ENCODE peak calls at places on chromosomes 11 and 22, in nine cellular contexts. One of them, this sample, is unnamed.

GRCh38 chr11:103594283-103594682 is 442.2 kb upstream of the DDI1 start:
- DNase-seq in fibroblast of pulmonary artery: no peak
- DNase-seq in psoas muscle: no peak
- DNase-seq in brain microvascular endothelial cell: no peak
- DNase-seq in progenitor cell of endocrine pancreas: no peak
- DNase-seq in heart right ventricle: no peak
- DNase-seq in GM23338: no peak
- DNase-seq in uterus: no peak
- DNase-seq in OCI-LY7: no peak
- DNase-seq in this sample: no peak

GRCh38 chr11:86955674-86956522 is 703 bp upstream of the FZD4 start:
- DNase-seq in uterus: peak; percentile 87
- DNase-seq in OCI-LY7: peak; percentile 21
- DNase-seq in psoas muscle: peak; percentile 89
- DNase-seq in heart right ventricle: peak; percentile 89
- DNase-seq in progenitor cell of endocrine pancreas: peak; percentile 81
- DNase-seq in brain microvascular endothelial cell: peak; percentile 60
- DNase-seq in fibroblast of pulmonary artery: peak; percentile 84
- DNase-seq in GM23338: peak; percentile 89
- DNase-seq in this sample: peak; percentile 93

GRCh38 chr11:46381046-46381835 is at the start of gene MDK:
- DNase-seq in uterus: no peak
- DNase-seq in OCI-LY7: no peak
- DNase-seq in progenitor cell of endocrine pancreas: peak; percentile 65
- DNase-seq in fibroblast of pulmonary artery: no peak
- DNase-seq in GM23338: peak; percentile 85
- DNase-seq in heart right ventricle: peak; percentile 32
- DNase-seq in brain microvascular endothelial cell: no peak
- DNase-seq in psoas muscle: no peak
- DNase-seq in this sample: peak; percentile 91

GRCh38 chr11:69000831-69001245 is 12.2 kb downstream of the MRGPRF start:
- DNase-seq in psoas muscle: no peak
- DNase-seq in heart right ventricle: no peak
- DNase-seq in GM23338: peak; percentile 37
- DNase-seq in OCI-LY7: no peak
- DNase-seq in fibroblast of pulmonary artery: peak; percentile 85
- DNase-seq in uterus: peak; percentile 87
- DNase-seq in brain microvascular endothelial cell: peak; percentile 50
- DNase-seq in progenitor cell of endocrine pancreas: peak; percentile 5
- DNase-seq in this sample: no peak

GRCh38 chr11:64809781-64810241 is 540 bp downstream of the MEN1 start:
- DNase-seq in psoas muscle: no peak
- DNase-seq in heart right ventricle: no peak
- DNase-seq in GM23338: peak; percentile 81
- DNase-seq in progenitor cell of endocrine pancreas: peak; percentile 33
- DNase-seq in brain microvascular endothelial cell: no peak
- DNase-seq in fibroblast of pulmonary artery: peak; percentile 3
- DNase-seq in OCI-LY7: peak; percentile 34
- DNase-seq in uterus: no peak
- DNase-seq in this sample: peak; percentile 71

GRCh38 chr22:43537019-43537585 is 125.3 kb downstream of the MPPED1 start:
- DNase-seq in fibroblast of pulmonary artery: no peak
- DNase-seq in progenitor cell of endocrine pancreas: no peak
- DNase-seq in heart right ventricle: no peak
- DNase-seq in psoas muscle: no peak
- DNase-seq in brain microvascular endothelial cell: no peak
- DNase-seq in uterus: no peak
- DNase-seq in OCI-LY7: peak; percentile 13
- DNase-seq in GM23338: no peak
- DNase-seq in this sample: no peak

GRCh38 chr11:203056-203944 is 3.9 kb downstream of the BET1L start:
- DNase-seq in brain microvascular endothelial cell: no peak
- DNase-seq in heart right ventricle: no peak
- DNase-seq in fibroblast of pulmonary artery: no peak
- DNase-seq in uterus: peak; percentile 9
- DNase-seq in progenitor cell of endocrine pancreas: no peak
- DNase-seq in GM23338: no peak
- DNase-seq in OCI-LY7: no peak
- DNase-seq in psoas muscle: no peak
- DNase-seq in this sample: no peak

GRCh38 chr11:124865902-124866851 is 945 bp downstream of the ROBO3 start:
- DNase-seq in heart right ventricle: peak; percentile 54
- DNase-seq in OCI-LY7: no peak
- DNase-seq in fibroblast of pulmonary artery: peak; percentile 35
- DNase-seq in brain microvascular endothelial cell: no peak
- DNase-seq in psoas muscle: peak; percentile 44
- DNase-seq in GM23338: peak; percentile 69
- DNase-seq in progenitor cell of endocrine pancreas: peak; percentile 61
- DNase-seq in uterus: no peak
- DNase-seq in this sample: peak; percentile 83

GRCh38 chr11:64996710-64997380 is at the start of gene BATF2:
- DNase-seq in brain microvascular endothelial cell: peak; percentile 57
- DNase-seq in uterus: peak; percentile 51
- DNase-seq in psoas muscle: peak; percentile 75
- DNase-seq in heart right ventricle: peak; percentile 70
- DNase-seq in GM23338: peak; percentile 94
- DNase-seq in OCI-LY7: peak; percentile 62
- DNase-seq in fibroblast of pulmonary artery: peak; percentile 82
- DNase-seq in progenitor cell of endocrine pancreas: no peak
- DNase-seq in this sample: peak; percentile 86

GRCh38 chr22:44733426-44734106 is 18.8 kb upstream of the ARHGAP8 start:
- DNase-seq in GM23338: no peak
- DNase-seq in OCI-LY7: no peak
- DNase-seq in uterus: no peak
- DNase-seq in fibroblast of pulmonary artery: no peak
- DNase-seq in progenitor cell of endocrine pancreas: no peak
- DNase-seq in brain microvascular endothelial cell: no peak
- DNase-seq in psoas muscle: no peak
- DNase-seq in heart right ventricle: no peak
- DNase-seq in this sample: no peak

GRCh38 chr11:108938604-108939003 is 273.7 kb downstream of the DDX10 start:
- DNase-seq in heart right ventricle: no peak
- DNase-seq in progenitor cell of endocrine pancreas: no peak
- DNase-seq in brain microvascular endothelial cell: no peak
- DNase-seq in psoas muscle: no peak
- DNase-seq in GM23338: no peak
- DNase-seq in fibroblast of pulmonary artery: no peak
- DNase-seq in uterus: no peak
- DNase-seq in OCI-LY7: no peak
- DNase-seq in this sample: no peak

GRCh38 chr22:46033256-46034200 is 56.6 kb upstream of the WNT7B start:
- DNase-seq in GM23338: no peak
- DNase-seq in uterus: peak; percentile 13
- DNase-seq in progenitor cell of endocrine pancreas: no peak
- DNase-seq in fibroblast of pulmonary artery: no peak
- DNase-seq in OCI-LY7: no peak
- DNase-seq in psoas muscle: no peak
- DNase-seq in heart right ventricle: no peak
- DNase-seq in brain microvascular endothelial cell: no peak
- DNase-seq in this sample: no peak

GRCh38 chr11:12289667-12290476 is 87.5 kb upstream of the PARVA start:
- DNase-seq in heart right ventricle: no peak
- DNase-seq in fibroblast of pulmonary artery: no peak
- DNase-seq in GM23338: no peak
- DNase-seq in brain microvascular endothelial cell: no peak
- DNase-seq in psoas muscle: no peak
- DNase-seq in uterus: no peak
- DNase-seq in progenitor cell of endocrine pancreas: no peak
- DNase-seq in OCI-LY7: no peak
- DNase-seq in this sample: no peak

GRCh38 chr11:10438451-10438850 is 16.6 kb upstream of the AMPD3 start:
- DNase-seq in heart right ventricle: no peak
- DNase-seq in progenitor cell of endocrine pancreas: no peak
- DNase-seq in brain microvascular endothelial cell: peak; percentile 48
- DNase-seq in psoas muscle: no peak
- DNase-seq in OCI-LY7: no peak
- DNase-seq in uterus: no peak
- DNase-seq in fibroblast of pulmonary artery: no peak
- DNase-seq in GM23338: no peak
- DNase-seq in this sample: no peak

DNA sequence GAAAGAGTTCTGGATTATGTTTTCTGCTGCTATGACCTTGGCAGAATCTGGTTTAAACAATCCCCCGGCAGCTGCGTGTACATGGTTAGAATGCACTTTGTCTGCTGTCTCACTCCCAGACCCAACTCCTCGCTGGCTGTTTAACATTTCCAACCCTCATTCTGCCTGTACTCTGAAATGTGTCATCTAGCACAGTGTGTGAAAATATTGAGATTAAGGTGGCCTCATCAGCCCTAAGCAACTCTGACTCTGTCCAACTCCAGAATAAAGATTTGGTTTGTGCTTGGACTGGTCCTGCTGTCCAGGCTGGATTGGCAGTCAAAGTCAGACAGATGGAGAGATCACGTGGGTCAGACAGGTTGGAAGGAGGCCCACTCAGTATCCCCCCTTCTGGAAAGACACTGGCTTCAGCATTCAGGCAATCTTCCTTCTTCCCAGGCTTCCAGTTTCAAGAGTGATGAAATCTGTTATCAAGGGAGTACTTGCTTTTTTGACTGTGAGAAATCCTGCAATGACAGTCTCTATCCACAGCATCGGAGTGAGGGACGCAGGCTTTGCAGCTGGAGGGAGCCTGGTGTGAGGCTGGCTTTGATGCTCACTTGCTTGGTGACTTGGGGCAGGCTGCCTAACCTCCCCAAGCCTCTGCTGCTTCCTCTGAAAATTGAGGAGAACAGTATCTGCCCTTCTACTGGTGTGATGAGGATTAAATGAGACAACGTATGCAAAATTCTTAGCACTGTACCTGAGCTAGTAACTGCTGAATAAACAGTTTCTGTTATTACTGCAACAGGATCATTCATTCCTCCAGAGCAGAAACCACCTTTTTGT is 29.8 kb downstream of the ABTB2 start:
- DNase-seq in brain microvascular endothelial cell: no peak
- DNase-seq in fibroblast of pulmonary artery: peak; percentile 30
- DNase-seq in psoas muscle: peak; percentile 29
- DNase-seq in GM23338: no peak
- DNase-seq in OCI-LY7: no peak
- DNase-seq in heart right ventricle: peak; percentile 39
- DNase-seq in progenitor cell of endocrine pancreas: no peak
- DNase-seq in uterus: peak; percentile 64
- DNase-seq in this sample: no peak
- TF ChIP-seq CTCF in brain microvascular endothelial cell: no peak
- TF ChIP-seq CTCF in fibroblast of pulmonary artery: no peak
- TF ChIP-seq CTCF in psoas muscle: no peak
- TF ChIP-seq CTCF in GM23338: no peak
- TF ChIP-seq CTCF in OCI-LY7: no peak
- TF ChIP-seq CTCF in heart right ventricle: no peak
- TF ChIP-seq CTCF in progenitor cell of endocrine pancreas: no peak
- TF ChIP-seq CTCF in uterus: no peak
- TF ChIP-seq CTCF in this sample: no peak

GRCh38 chr11:88292156-88292844 is 45.2 kb downstream of the CTSC start:
- DNase-seq in brain microvascular endothelial cell: no peak
- DNase-seq in uterus: peak; percentile 26
- DNase-seq in heart right ventricle: no peak
- DNase-seq in fibroblast of pulmonary artery: peak; percentile 50
- DNase-seq in progenitor cell of endocrine pancreas: no peak
- DNase-seq in psoas muscle: no peak
- DNase-seq in GM23338: no peak
- DNase-seq in OCI-LY7: no peak
- DNase-seq in this sample: no peak
- TF ChIP-seq CTCF in brain microvascular endothelial cell: no peak
- TF ChIP-seq CTCF in uterus: no peak
- TF ChIP-seq CTCF in heart right ventricle: no peak
- TF ChIP-seq CTCF in fibroblast of pulmonary artery: no peak
- TF ChIP-seq CTCF in progenitor cell of endocrine pancreas: no peak
- TF ChIP-seq CTCF in psoas muscle: no peak
- TF ChIP-seq CTCF in GM23338: no peak
- TF ChIP-seq CTCF in OCI-LY7: no peak
- TF ChIP-seq CTCF in this sample: no peak

GRCh38 chr11:62707277-62707771 is at the start of the genes BSCL2 and GNG3:
- DNase-seq in progenitor cell of endocrine pancreas: no peak
- DNase-seq in fibroblast of pulmonary artery: no peak
- DNase-seq in brain microvascular endothelial cell: no peak
- DNase-seq in uterus: no peak
- DNase-seq in psoas muscle: no peak
- DNase-seq in GM23338: peak; percentile 99
- DNase-seq in OCI-LY7: no peak
- DNase-seq in heart right ventricle: no peak
- DNase-seq in this sample: peak; percentile 85

GRCh38 chr11:62705880-62706831 is 1.1 kb downstream of the BSCL2 start:
- DNase-seq in uterus: peak; percentile 96
- DNase-seq in brain microvascular endothelial cell: peak; percentile 89
- DNase-seq in psoas muscle: peak; percentile 96
- DNase-seq in OCI-LY7: peak; percentile 94
- DNase-seq in heart right ventricle: peak; percentile 96
- DNase-seq in fibroblast of pulmonary artery: peak; percentile 94
- DNase-seq in GM23338: peak; percentile 97
- DNase-seq in progenitor cell of endocrine pancreas: peak; percentile 91
- DNase-seq in this sample: peak; percentile 99

GRCh38 chr11:62702241-62702640 is 5.0 kb downstream of the BSCL2 start:
- DNase-seq in fibroblast of pulmonary artery: no peak
- DNase-seq in OCI-LY7: no peak
- DNase-seq in uterus: no peak
- DNase-seq in progenitor cell of endocrine pancreas: no peak
- DNase-seq in brain microvascular endothelial cell: no peak
- DNase-seq in psoas muscle: no peak
- DNase-seq in heart right ventricle: no peak
- DNase-seq in GM23338: no peak
- DNase-seq in this sample: no peak

GRCh38 chr11:62706841-62707240 is 383 bp downstream of the BSCL2 start:
- DNase-seq in GM23338: no peak
- DNase-seq in fibroblast of pulmonary artery: no peak
- DNase-seq in psoas muscle: no peak
- DNase-seq in OCI-LY7: no peak
- DNase-seq in uterus: peak; percentile 37
- DNase-seq in brain microvascular endothelial cell: no peak
- DNase-seq in heart right ventricle: no peak
- DNase-seq in progenitor cell of endocrine pancreas: no peak
- DNase-seq in this sample: no peak

DNA sequence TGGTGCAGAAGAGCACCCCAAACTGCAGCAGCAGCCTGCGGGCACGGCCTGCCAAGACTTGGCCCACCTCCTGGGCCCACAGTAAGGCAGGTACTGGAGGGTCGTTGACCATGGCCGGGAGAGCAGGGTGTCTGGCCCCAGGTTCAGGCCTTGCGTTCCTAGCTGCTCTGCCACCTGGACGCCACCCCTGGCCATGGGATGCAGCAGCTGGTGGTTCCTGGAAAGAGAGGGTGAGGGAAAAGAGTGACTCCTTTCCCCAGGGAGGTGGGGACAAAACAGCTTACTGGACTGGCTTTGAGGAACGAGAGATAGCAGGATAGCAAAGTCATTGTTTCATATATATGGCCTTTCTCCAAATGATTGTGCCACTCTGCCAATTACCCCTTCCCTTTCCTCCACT is 1.8 kb downstream of the BSCL2 start:
- DNase-seq in GM23338: peak; percentile 48
- DNase-seq in uterus: no peak
- DNase-seq in fibroblast of pulmonary artery: no peak
- DNase-seq in psoas muscle: no peak
- DNase-seq in brain microvascular endothelial cell: no peak
- DNase-seq in progenitor cell of endocrine pancreas: no peak
- DNase-seq in heart right ventricle: no peak
- DNase-seq in OCI-LY7: no peak
- DNase-seq in this sample: no peak
- TF ChIP-seq CTCF in GM23338: no peak
- TF ChIP-seq CTCF in uterus: no peak
- TF ChIP-seq CTCF in fibroblast of pulmonary artery: no peak
- TF ChIP-seq CTCF in psoas muscle: no peak
- TF ChIP-seq CTCF in brain microvascular endothelial cell: no peak
- TF ChIP-seq CTCF in progenitor cell of endocrine pancreas: no peak
- TF ChIP-seq CTCF in heart right ventricle: no peak
- TF ChIP-seq CTCF in OCI-LY7: no peak
- TF ChIP-seq CTCF in this sample: no peak

GRCh38 chr11:118996926-118997626 is 862 bp upstream of the CENATAC start:
- DNase-seq in uterus: no peak
- DNase-seq in heart right ventricle: no peak
- DNase-seq in psoas muscle: no peak
- DNase-seq in progenitor cell of endocrine pancreas: no peak
- DNase-seq in GM23338: peak; percentile 63
- DNase-seq in OCI-LY7: peak; percentile 69
- DNase-seq in fibroblast of pulmonary artery: peak; percentile 41
- DNase-seq in brain microvascular endothelial cell: no peak
- DNase-seq in this sample: peak; percentile 18
- TF ChIP-seq CTCF in uterus: no peak
- TF ChIP-seq CTCF in heart right ventricle: no peak
- TF ChIP-seq CTCF in psoas muscle: no peak
- TF ChIP-seq CTCF in progenitor cell of endocrine pancreas: peak; percentile 19
- TF ChIP-seq CTCF in GM23338: peak; percentile 37
- TF ChIP-seq CTCF in OCI-LY7: peak; percentile 65
- TF ChIP-seq CTCF in fibroblast of pulmonary artery: peak; percentile 36
- TF ChIP-seq CTCF in brain microvascular endothelial cell: peak; percentile 58
- TF ChIP-seq CTCF in this sample: peak; percentile 29

This sample was measured in neural progenitor cell.